ENCODE peak calls at places on chromosome 2, in six cellular contexts. V is IMR-90, U is neuronal stem cell, D is H1, I is mesenchymal stem cell, C is trophoblast cell. O is an unnamed sample. For H3K4me1, the result is how much of the 10 kb centered on the place peaks cover.

GRCh38 chr2:37583867-37584266 is 87.6 kb downstream of the CDC42EP3 start:
- DNase-seq in V (peak), U (peak), D (no peak), I (peak), C (peak), O (no peak)

GRCh38 chr2:237429761-237430160 is 15.8 kb upstream of the COL6A3 start:
- DNase-seq in V (no peak), U (no peak), D (no peak), I (no peak), C (no peak), O (no peak)

GRCh38 chr2:27126252-27126710 is 2.7 kb downstream of the ABHD1 start:
- DNase-seq in V (no peak), U (no peak), D (no peak), I (no peak), C (no peak), O (no peak)

GRCh38 chr2:74290466-74291216 is 52.6 kb downstream of the SLC4A5 start:
- DNase-seq in V (no peak), U (no peak), D (no peak), I (no peak), C (no peak), O (no peak)

GRCh38 chr2:239606955-239607794 is 206.4 kb upstream of the HDAC4 start:
- DNase-seq in V (no peak), U (no peak), D (no peak), I (no peak), C (no peak), O (no peak)

GRCh38 chr2:237156131-237156856 is 70.6 kb downstream of the COPS8 start:
- DNase-seq in V (peak), U (no peak), D (no peak), I (peak), C (peak), O (no peak)

GRCh38 chr2:134446431-134447091 is 192.7 kb downstream of the MGAT5 start:
- DNase-seq in V (peak), U (no peak), D (no peak), I (peak), C (no peak), O (no peak)

GRCh38 chr2:180761224-180761623 is 219.2 kb upstream of the UBE2E3 start:
- DNase-seq in V (peak), U (no peak), D (no peak), I (peak), C (peak), O (no peak)

GRCh38 chr2:79750321-79750720 is 237.5 kb downstream of the CTNNA2 start:
- DNase-seq in V (no peak), U (no peak), D (no peak), I (no peak), C (no peak), O (no peak)

GRCh38 chr2:200302940-200303727 is 3.4 kb upstream of the SPATS2L start:
- DNase-seq in V (peak), U (no peak), D (no peak), I (peak), C (peak), O (no peak)

GRCh38 chr2:186749179-186749578 is 55.3 kb downstream of the FAM171B start:
- DNase-seq in V (no peak), U (no peak), D (no peak), I (no peak), C (no peak), O (no peak)

GRCh38 chr2:46644690-46645385 is 165.5 kb downstream of the TMEM247 start:
- DNase-seq in V (peak), U (no peak), D (no peak), I (peak), C (no peak), O (no peak)

GRCh38 chr2:172094319-172095145 is 8.2 kb downstream of the DLX2 start:
- DNase-seq in V (no peak), U (peak), D (no peak), I (no peak), C (no peak), O (no peak)

GRCh38 chr2:169775765-169776482 is 22.7 kb upstream of the SSB start:
- DNase-seq in V (peak), U (no peak), D (no peak), I (peak), C (no peak), O (no peak)
- H3K4me1 ChIP-seq in V (under half), U (under half), D (under half), I (under half), C (under half), O (under half)

DNA sequence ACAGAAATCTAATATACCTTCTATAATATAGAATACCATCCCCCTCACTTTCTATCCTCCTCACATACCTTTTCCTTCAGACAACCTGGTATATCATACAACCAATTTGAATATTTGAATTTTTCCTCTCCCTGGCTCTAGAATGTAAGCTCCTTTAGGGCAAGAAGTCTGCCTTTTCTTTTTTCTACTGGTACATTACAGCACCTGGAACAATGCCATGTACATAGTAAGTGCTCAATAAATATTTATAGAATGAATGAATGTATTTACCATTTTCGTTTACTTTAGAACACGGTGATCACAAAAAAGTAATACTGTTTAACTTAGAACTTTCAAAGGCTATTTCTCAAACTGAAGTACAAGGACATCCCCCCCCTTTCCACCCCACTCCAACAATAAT is 187.6 kb downstream of the STK39 start:
- DNase-seq in V (no peak), U (no peak), D (no peak), I (no peak), C (no peak), O (no peak)
- H4K91ac ChIP-seq in V (no peak), U (no peak), D (no peak), I (no peak), C (no peak), O (no peak)

DNA sequence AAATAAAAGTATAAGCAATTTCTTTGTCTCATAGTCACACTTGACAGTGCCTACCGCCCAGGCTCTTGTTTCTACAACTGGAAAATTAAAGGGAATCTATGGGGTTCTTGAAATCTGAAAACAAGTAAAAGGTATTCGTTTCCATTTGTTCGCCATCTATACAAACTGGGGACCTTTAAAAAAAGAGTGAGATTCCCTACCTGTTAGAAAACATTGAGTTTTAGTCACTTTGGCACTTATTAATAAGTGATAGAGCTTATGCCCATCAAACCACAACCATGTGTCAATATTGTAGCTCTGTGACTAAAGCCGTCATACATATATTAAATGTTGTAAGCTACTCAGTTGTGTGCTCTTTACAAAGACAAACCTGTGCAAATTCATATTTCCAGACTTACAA is 13.2 kb downstream of the FN1 start:
- DNase-seq in V (no peak), U (no peak), D (no peak), I (no peak), C (no peak), O (no peak)
- H3K18ac ChIP-seq in V (no peak), U (no peak), D (no peak), I (no peak), C (no peak), O (no peak)

GRCh38 chr2:10038123-10038522 is 5.2 kb upstream of the KLF11 start:
- DNase-seq in V (no peak), U (no peak), D (no peak), I (no peak), C (no peak), O (no peak)
- H3K4me1 ChIP-seq in V (under half), U (under half), D (under half), I (under half), C (under half), O (under half)

GRCh38 chr2:231228974-231229373 is 30.5 kb downstream of the ARMC9 start:
- DNase-seq in V (no peak), U (no peak), D (no peak), I (no peak), C (no peak), O (no peak)

GRCh38 chr2:231227309-231228162 is 29.1 kb downstream of the ARMC9 start:
- DNase-seq in V (peak), U (peak), D (peak), I (peak), C (peak), O (peak)

GRCh38 chr2:231223458-231223970 is 25.1 kb downstream of the ARMC9 start:
- DNase-seq in V (peak), U (no peak), D (no peak), I (peak), C (no peak), O (no peak)

GRCh38 chr2:231223001-231223375 is 24.6 kb downstream of the ARMC9 start:
- DNase-seq in V (no peak), U (no peak), D (no peak), I (no peak), C (peak), O (no peak)

DNA sequence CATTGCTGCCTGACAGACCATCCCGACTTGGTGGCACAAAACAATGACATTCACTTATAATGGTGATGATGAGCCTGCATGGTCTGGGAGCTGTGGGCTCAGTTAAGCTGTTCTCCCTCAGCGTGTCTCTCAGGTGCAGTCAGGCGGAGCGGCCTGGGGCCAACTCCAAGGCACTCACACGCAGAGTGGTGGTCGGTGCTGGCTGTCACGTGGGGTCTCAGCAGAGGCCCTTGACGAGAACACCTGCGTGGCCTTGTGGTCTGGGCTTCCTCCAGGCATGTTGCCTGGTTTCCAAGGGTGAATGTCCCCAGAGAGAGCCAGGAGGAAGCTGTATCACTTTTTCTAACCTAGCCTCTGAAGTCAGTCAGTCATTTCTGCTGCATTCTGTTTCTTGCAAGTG is 29.8 kb downstream of the ARMC9 start:
- DNase-seq in V (no peak), U (no peak), D (no peak), I (no peak), C (no peak), O (peak)
- H4K91ac ChIP-seq in V (peak), U (no peak), D (no peak), I (no peak), C (no peak), O (no peak)

GRCh38 chr2:99550368-99550767 is 60.6 kb upstream of the REV1 start:
- DNase-seq in V (no peak), U (no peak), D (no peak), I (no peak), C (no peak), O (no peak)
- H3K18ac ChIP-seq in V (no peak), U (no peak), D (no peak), I (no peak), C (no peak), O (no peak)

GRCh38 chr2:161976300-161976699 is 97.7 kb downstream of the DPP4 start:
- DNase-seq in V (no peak), U (no peak), D (no peak), I (no peak), C (no peak), O (no peak)

GRCh38 chr2:161975062-161975812 is 98.8 kb downstream of the DPP4 start:
- DNase-seq in V (peak), U (no peak), D (no peak), I (no peak), C (peak), O (no peak)

GRCh38 chr2:161972866-161973265 is 101.1 kb downstream of the DPP4 start:
- DNase-seq in V (no peak), U (no peak), D (no peak), I (no peak), C (no peak), O (no peak)

GRCh38 chr2:161975813-161976160 is 98.2 kb downstream of the DPP4 start:
- DNase-seq in V (no peak), U (no peak), D (no peak), I (no peak), C (no peak), O (no peak)

DNA sequence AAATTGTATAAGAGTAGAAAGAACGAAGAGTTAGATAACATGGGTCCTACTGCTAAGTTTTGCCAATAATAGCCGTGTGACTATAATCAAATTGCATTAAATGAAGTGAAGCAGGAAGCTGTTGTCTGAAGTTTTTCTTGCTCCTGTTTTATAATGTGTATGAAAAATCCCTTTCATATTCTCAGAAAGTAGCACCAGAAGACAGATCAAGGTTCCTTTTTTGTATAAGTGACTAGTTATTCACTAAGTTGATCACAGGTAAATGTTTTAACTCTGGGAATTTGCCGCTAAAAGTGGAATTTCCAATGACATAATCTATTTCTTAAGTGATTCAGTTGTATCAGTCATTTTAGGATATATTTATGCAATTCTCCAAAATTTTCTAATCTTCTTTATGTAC is 99.6 kb downstream of the DPP4 start:
- DNase-seq in V (no peak), U (no peak), D (no peak), I (no peak), C (no peak), O (no peak)
- H3K4me1 ChIP-seq in V (under half), U (under half), D (under half), I (under half), C (under half), O (under half)

GRCh38 chr2:829047-829446 is 121.6 kb upstream of the SNTG2 start:
- DNase-seq in V (no peak), U (no peak), D (no peak), I (no peak), C (no peak), O (peak)
- H4K91ac ChIP-seq in V (no peak), U (no peak), D (no peak), I (no peak), C (no peak), O (no peak)

GRCh38 chr2:44135307-44135706 is 33.4 kb upstream of the PPM1B start:
- DNase-seq in V (no peak), U (no peak), D (no peak), I (no peak), C (no peak), O (no peak)

GRCh38 chr2:44137048-44137447 is 31.6 kb upstream of the PPM1B start:
- DNase-seq in V (no peak), U (no peak), D (no peak), I (no peak), C (peak), O (no peak)

GRCh38 chr2:44135771-44136170 is 32.9 kb upstream of the PPM1B start:
- DNase-seq in V (peak), U (no peak), D (no peak), I (peak), C (peak), O (no peak)

GRCh38 chr2:44136186-44136585 is 32.5 kb upstream of the PPM1B start:
- DNase-seq in V (peak), U (no peak), D (no peak), I (peak), C (peak), O (peak)

GRCh38 chr2:44134848-44135247 is 33.8 kb upstream of the PPM1B start:
- DNase-seq in V (no peak), U (no peak), D (no peak), I (no peak), C (no peak), O (peak)
- H3K18ac ChIP-seq in V (peak), U (no peak), D (peak), I (no peak), C (no peak), O (peak)

DNA sequence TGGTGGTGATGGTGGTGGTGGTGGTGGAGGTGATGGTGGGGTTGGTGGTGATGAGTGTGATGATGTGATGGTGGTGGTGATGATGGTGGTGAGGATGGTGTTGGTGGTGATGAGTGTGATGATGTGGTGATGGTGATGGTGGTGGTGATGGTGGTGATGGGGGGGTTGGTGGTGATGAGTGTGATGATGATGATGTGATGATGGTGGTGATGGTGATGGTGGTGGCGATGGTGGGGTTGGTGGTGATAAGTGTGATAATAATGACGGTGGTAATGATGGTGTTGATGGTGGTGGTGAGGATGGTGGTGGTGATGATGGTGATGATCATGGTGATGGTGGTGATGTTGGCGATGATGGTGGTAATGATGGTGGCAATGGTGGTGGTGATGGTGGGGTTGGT is 67.7 kb downstream of the RRM2 start:
- DNase-seq in V (no peak), U (no peak), D (no peak), I (no peak), C (no peak), O (no peak)
- H3K4me1 ChIP-seq in V (under half), U (under half), D (under half), I (under half), C (under half), O (under half)

O was measured in H9.